ENCODE peak calls at places on chromosomes 5 and 9, in ten cellular contexts. H is right cardiac atrium, S is choroid plexus epithelial cell, P is HepG2, M is hepatocyte, E is heart right ventricle, L is aorta, Y is RWPE2, A is tibial artery, C is coronary artery. O is an unnamed sample.

GRCh38 chr5:115297043-115297442 is 589 bp upstream of the CCDC112 start:
- DNase-seq in H (no peak), S (peak), P (no peak), M (no peak), E (no peak), L (no peak), Y (no peak), A (no peak), C (no peak), O (no peak)

GRCh38 chr9:978117-978830 is 1.8 kb downstream of the DMRT3 start:
- DNase-seq in H (no peak), S (no peak), P (no peak), M (no peak), E (no peak), L (no peak), Y (no peak), A (no peak), C (no peak), O (no peak)

GRCh38 chr5:169020102-169020501 is 280.8 kb downstream of the SLIT3 start:
- DNase-seq in H (no peak), S (peak), P (no peak), M (peak), E (no peak), L (no peak), Y (no peak), A (no peak), C (no peak), O (no peak)

GRCh38 chr5:113382736-113383135 is 52.1 kb downstream of the TSSK1B start:
- DNase-seq in H (no peak), S (peak), P (no peak), M (no peak), E (no peak), L (no peak), Y (no peak), A (no peak), C (no peak), O (no peak)

GRCh38 chr9:130423272-130423671 is 21.5 kb upstream of the ASS1 start:
- DNase-seq in H (peak), S (no peak), P (no peak), M (peak), E (peak), L (peak), Y (no peak), A (no peak), C (no peak), O (no peak)

GRCh38 chr5:91302335-91302734 is 80.8 kb downstream of the ARRDC3 start:
- DNase-seq in H (no peak), S (no peak), P (no peak), M (no peak), E (no peak), L (no peak), Y (no peak), A (no peak), C (no peak), O (no peak)

GRCh38 chr9:28155067-28155466 is 581.8 kb upstream of the C9orf72 start:
- DNase-seq in H (no peak), S (peak), P (no peak), M (peak), E (no peak), L (no peak), Y (no peak), A (no peak), C (no peak), O (no peak)

GRCh38 chr5:108206707-108207106 is 175.2 kb downstream of the FBXL17 start:
- DNase-seq in H (no peak), S (no peak), P (no peak), M (no peak), E (no peak), L (no peak), Y (no peak), A (no peak), C (no peak), O (no peak)

GRCh38 chr5:108687599-108688220 is 60.0 kb upstream of the FER start:
- DNase-seq in H (no peak), S (peak), P (no peak), M (no peak), E (no peak), L (no peak), Y (no peak), A (peak), C (no peak), O (no peak)

GRCh38 chr9:14303526-14303925 is 10.4 kb downstream of the NFIB start:
- DNase-seq in H (no peak), S (no peak), P (no peak), M (no peak), E (no peak), L (no peak), Y (no peak), A (no peak), C (no peak), O (no peak)

GRCh38 chr5:127820910-127821553 is 117.8 kb downstream of the CCDC192 start:
- DNase-seq in H (no peak), S (no peak), P (peak), M (peak), E (no peak), L (no peak), Y (no peak), A (no peak), C (no peak), O (no peak)

GRCh38 chr5:136086776-136087566 is 45.7 kb upstream of the SMAD5 start:
- DNase-seq in H (no peak), S (no peak), P (no peak), M (no peak), E (no peak), L (no peak), Y (no peak), A (no peak), C (no peak), O (no peak)

GRCh38 chr5:172178301-172179031 is 9.6 kb downstream of the STK10 start:
- DNase-seq in H (no peak), S (no peak), P (no peak), M (no peak), E (no peak), L (no peak), Y (no peak), A (no peak), C (no peak), O (no peak)

GRCh38 chr9:99819123-99819483 is 2.6 kb upstream of the NR4A3 start:
- DNase-seq in H (no peak), S (no peak), P (no peak), M (no peak), E (no peak), L (no peak), Y (no peak), A (no peak), C (no peak), O (no peak)

GRCh38 chr9:95242613-95243012 is 74.9 kb downstream of the FANCC start:
- DNase-seq in H (no peak), S (no peak), P (peak), M (no peak), E (no peak), L (no peak), Y (no peak), A (no peak), C (no peak), O (no peak)

GRCh38 chr5:120609570-120609969 is 145.5 kb downstream of the PRR16 start:
- DNase-seq in H (no peak), S (peak), P (no peak), M (no peak), E (no peak), L (no peak), Y (no peak), A (no peak), C (no peak), O (no peak)

GRCh38 chr9:33620738-33621439 is 96.8 kb downstream of the ANKRD18B start:
- DNase-seq in H (no peak), S (peak), P (no peak), M (peak), E (no peak), L (no peak), Y (peak), A (no peak), C (no peak), O (no peak)

GRCh38 chr5:141672856-141673813 is 8.9 kb downstream of the ARAP3 start:
- DNase-seq in H (peak), S (no peak), P (no peak), M (no peak), E (no peak), L (no peak), Y (no peak), A (no peak), C (no peak), O (no peak)

GRCh38 chr9:98834386-98834785 is 26.9 kb downstream of the GALNT12 start:
- DNase-seq in H (no peak), S (no peak), P (no peak), M (no peak), E (no peak), L (no peak), Y (no peak), A (no peak), C (no peak), O (no peak)

GRCh38 chr9:77750284-77750683 is 102.2 kb upstream of the GNA14 start:
- DNase-seq in H (no peak), S (peak), P (no peak), M (no peak), E (no peak), L (no peak), Y (no peak), A (no peak), C (no peak), O (no peak)

GRCh38 chr9:131585375-131585774 is 40.1 kb downstream of the PRRT1B start:
- DNase-seq in H (peak), S (peak), P (no peak), M (no peak), E (no peak), L (no peak), Y (no peak), A (no peak), C (no peak), O (no peak)

GRCh38 chr9:88998911-88999310 is 7.6 kb downstream of the S1PR3 start:
- DNase-seq in H (peak), S (peak), P (no peak), M (no peak), E (peak), L (peak), Y (no peak), A (peak), C (peak), O (peak)

GRCh38 chr5:32455311-32455710 is 10.8 kb upstream of the ZFR start:
- DNase-seq in H (no peak), S (no peak), P (no peak), M (no peak), E (no peak), L (no peak), Y (no peak), A (no peak), C (no peak), O (no peak)

GRCh38 chr9:36306481-36307306 is 48.4 kb upstream of the GNE start:
- DNase-seq in H (no peak), S (peak), P (peak), M (no peak), E (no peak), L (no peak), Y (no peak), A (no peak), C (no peak), O (no peak)

GRCh38 chr5:68344447-68345111 is 129.0 kb downstream of the PIK3R1 start:
- DNase-seq in H (no peak), S (peak), P (no peak), M (peak), E (no peak), L (no peak), Y (no peak), A (no peak), C (no peak), O (no peak)

GRCh38 chr5:64766105-64766504 is 2.4 kb downstream of the SREK1IP1 start:
- DNase-seq in H (no peak), S (no peak), P (peak), M (peak), E (no peak), L (no peak), Y (peak), A (no peak), C (no peak), O (no peak)

DNA sequence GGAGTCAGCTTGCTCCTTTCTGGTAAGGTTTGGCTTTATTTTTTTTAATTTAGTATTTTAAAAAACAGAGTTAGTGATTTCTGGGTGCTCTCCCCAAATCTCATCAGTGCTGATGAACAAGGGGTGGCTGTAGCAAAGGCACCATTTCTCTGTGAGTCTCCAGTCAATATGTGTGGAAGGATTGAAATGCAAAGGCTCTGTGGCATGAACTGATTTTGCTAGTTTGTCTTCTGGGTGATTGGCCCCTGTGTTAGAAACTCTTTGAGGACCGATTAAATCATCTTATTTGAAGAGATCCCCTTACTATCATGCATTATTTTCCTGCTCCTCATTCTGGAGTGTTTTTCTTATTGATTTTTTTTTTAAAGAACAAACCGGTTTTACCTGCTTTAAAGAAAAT is 596 bp downstream of the TEK start:
- DNase-seq in H (no peak), S (no peak), P (no peak), M (no peak), E (no peak), L (no peak), Y (no peak), A (no peak), C (no peak), O (no peak)
- H3K4me3 ChIP-seq in H (peak), S (peak), P (no peak), M (no peak), E (peak), L (no peak), Y (no peak), A (peak), C (peak), O (peak)

DNA sequence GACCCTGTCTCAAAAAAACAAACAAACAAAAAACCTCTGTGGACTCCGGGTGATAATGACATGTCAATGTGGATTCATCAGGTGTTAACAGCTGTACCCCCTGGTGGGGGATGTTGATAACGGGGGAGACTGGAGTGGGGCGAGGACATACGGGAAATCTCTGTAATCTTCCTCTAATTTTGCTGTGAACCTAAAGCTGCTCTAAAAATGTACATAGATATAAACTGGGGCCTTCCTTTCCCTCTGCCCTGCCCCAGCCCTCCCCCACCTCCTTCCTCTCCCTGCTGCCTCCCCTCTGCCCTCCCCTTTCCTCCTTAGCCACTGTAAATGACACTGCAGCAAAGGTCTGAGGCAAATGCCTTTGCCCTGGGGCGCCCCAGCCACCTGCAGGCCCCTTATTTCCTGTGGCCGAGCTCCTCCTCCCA is 1.4 kb upstream of the CEL start:
- DNase-seq in H (no peak), S (no peak), P (no peak), M (no peak), E (no peak), L (peak), Y (no peak), A (no peak), C (no peak), O (no peak)
- H3K4me3 ChIP-seq in H (no peak), S (no peak), P (no peak), M (no peak), E (no peak), L (no peak), Y (no peak), A (no peak), C (no peak), O (no peak)

GRCh38 chr9:23822331-23823169 is 3.5 kb downstream of the ELAVL2 start:
- DNase-seq in H (no peak), S (no peak), P (no peak), M (no peak), E (no peak), L (peak), Y (no peak), A (no peak), C (no peak), O (no peak)
- H3K4me3 ChIP-seq in H (no peak), S (no peak), P (no peak), M (no peak), E (no peak), L (peak), Y (peak), A (no peak), C (peak), O (no peak)

GRCh38 chr5:116308391-116308790 is 223.6 kb downstream of the COMMD10 start:
- DNase-seq in H (no peak), S (no peak), P (no peak), M (no peak), E (no peak), L (no peak), Y (no peak), A (no peak), C (no peak), O (no peak)

GRCh38 chr5:116315531-116315930 is 230.7 kb downstream of the COMMD10 start:
- DNase-seq in H (no peak), S (no peak), P (no peak), M (no peak), E (no peak), L (no peak), Y (no peak), A (no peak), C (no peak), O (no peak)

GRCh38 chr5:116318091-116318854 is 233.4 kb downstream of the COMMD10 start:
- DNase-seq in H (no peak), S (no peak), P (no peak), M (no peak), E (no peak), L (no peak), Y (no peak), A (no peak), C (no peak), O (no peak)

GRCh38 chr5:116313366-116313765 is 228.5 kb downstream of the COMMD10 start:
- DNase-seq in H (no peak), S (peak), P (no peak), M (no peak), E (no peak), L (no peak), Y (no peak), A (no peak), C (no peak), O (no peak)
- H3K4me3 ChIP-seq in H (no peak), S (no peak), P (no peak), M (no peak), E (no peak), L (no peak), Y (no peak), A (no peak), C (no peak), O (no peak)

GRCh38 chr5:73617510-73618279 is 8.3 kb upstream of the ARHGEF28 start:
- DNase-seq in H (no peak), S (peak), P (no peak), M (peak), E (no peak), L (no peak), Y (no peak), A (no peak), C (no peak), O (no peak)
- H3K4me3 ChIP-seq in H (no peak), S (no peak), P (peak), M (no peak), E (no peak), L (no peak), Y (no peak), A (no peak), C (no peak), O (no peak)

O was measured in right atrium auricular region.